ENCODE peak calls at places on chromosomes 1 and 21, in four cellular contexts. One of them, this sample, is unnamed.

GRCh38 chr1:77976433-77977076 is 2.3 kb downstream of the FUBP1 start:
- DNase-seq in retina: no peak
- DNase-seq in T-helper 2 cell: no peak
- DNase-seq in AG08396: no peak
- DNase-seq in this sample: no peak

GRCh38 chr1:156177918-156178654 is 15.8 kb upstream of the SLC25A44 start:
- DNase-seq in retina: no peak
- DNase-seq in AG08396: no peak
- DNase-seq in T-helper 2 cell: no peak
- DNase-seq in this sample: no peak

GRCh38 chr1:207389728-207390464 is 64.2 kb upstream of the CR2 start:
- DNase-seq in AG08396: no peak
- DNase-seq in retina: no peak
- DNase-seq in T-helper 2 cell: no peak
- DNase-seq in this sample: no peak

GRCh38 chr1:3741566-3742438 is 10.4 kb upstream of the CCDC27 start:
- DNase-seq in T-helper 2 cell: no peak
- DNase-seq in AG08396: no peak
- DNase-seq in retina: no peak
- DNase-seq in this sample: no peak

GRCh38 chr21:36450511-36450910 is 29.4 kb downstream of the CLDN14 start:
- DNase-seq in T-helper 2 cell: no peak
- DNase-seq in retina: no peak
- DNase-seq in AG08396: no peak
- DNase-seq in this sample: no peak

GRCh38 chr1:93447481-93448291 is at the start of gene FNBP1L:
- DNase-seq in retina: no peak
- DNase-seq in AG08396: peak
- DNase-seq in T-helper 2 cell: peak
- DNase-seq in this sample: peak

GRCh38 chr21:42113926-42114409 is 42.9 kb downstream of the UMODL1 start:
- DNase-seq in AG08396: peak
- DNase-seq in T-helper 2 cell: no peak
- DNase-seq in retina: no peak
- DNase-seq in this sample: no peak

GRCh38 chr1:41239988-41240610 is 2.0 kb downstream of the SCMH1 start:
- DNase-seq in retina: no peak
- DNase-seq in AG08396: peak
- DNase-seq in T-helper 2 cell: no peak
- DNase-seq in this sample: peak

GRCh38 chr1:205317311-205317917 is 4.1 kb downstream of the NUAK2 start:
- DNase-seq in retina: peak
- DNase-seq in T-helper 2 cell: no peak
- DNase-seq in AG08396: no peak
- DNase-seq in this sample: no peak

GRCh38 chr1:219681876-219682275 is 69.0 kb upstream of the ZC3H11B start:
- DNase-seq in AG08396: no peak
- DNase-seq in T-helper 2 cell: no peak
- DNase-seq in retina: no peak
- DNase-seq in this sample: no peak

GRCh38 chr1:177912991-177913390 is 56.9 kb downstream of the SEC16B start:
- DNase-seq in retina: no peak
- DNase-seq in AG08396: no peak
- DNase-seq in T-helper 2 cell: no peak
- DNase-seq in this sample: no peak

GRCh38 chr1:234776256-234776874 is 166.4 kb upstream of the IRF2BP2 start:
- DNase-seq in T-helper 2 cell: no peak
- DNase-seq in AG08396: no peak
- DNase-seq in retina: no peak
- DNase-seq in this sample: no peak

GRCh38 chr1:153546796-153547559 is 1.4 kb upstream of the S100A4 start:
- DNase-seq in retina: no peak
- DNase-seq in T-helper 2 cell: no peak
- DNase-seq in AG08396: no peak
- DNase-seq in this sample: no peak